ENCODE peak calls at places on chromosomes 16 and 17, in seven cellular contexts. One of them, this sample, is unnamed. For H3K4me1, the result is how much of the 10 kb centered on the place peaks cover.

GRCh38 chr16:88133507-88133843 is 182.2 kb downstream of the BANP start:
- DNase-seq in lower lobe of right lung: no peak
- DNase-seq in body of pancreas: no peak
- DNase-seq in A549: no peak
- DNase-seq in tibial nerve: no peak
- DNase-seq in neural progenitor cell: no peak
- DNase-seq in spleen: no peak
- DNase-seq in this sample: no peak

GRCh38 chr16:2713985-2714774 is 5.8 kb downstream of the PRSS27 start:
- DNase-seq in spleen: peak
- DNase-seq in lower lobe of right lung: no peak
- DNase-seq in A549: no peak
- DNase-seq in tibial nerve: no peak
- DNase-seq in neural progenitor cell: no peak
- DNase-seq in body of pancreas: no peak
- DNase-seq in this sample: no peak

GRCh38 chr16:68284847-68285246 is 20.5 kb downstream of the SLC7A6 start:
- DNase-seq in body of pancreas: no peak
- DNase-seq in A549: no peak
- DNase-seq in lower lobe of right lung: no peak
- DNase-seq in spleen: peak
- DNase-seq in tibial nerve: no peak
- DNase-seq in neural progenitor cell: no peak
- DNase-seq in this sample: peak

GRCh38 chr16:69106491-69107291 is 1.2 kb downstream of the HAS3 start:
- DNase-seq in spleen: peak
- DNase-seq in neural progenitor cell: peak
- DNase-seq in tibial nerve: no peak
- DNase-seq in body of pancreas: no peak
- DNase-seq in A549: peak
- DNase-seq in lower lobe of right lung: no peak
- DNase-seq in this sample: no peak

GRCh38 chr16:27625050-27625697 is 75.2 kb downstream of the KATNIP start:
- DNase-seq in lower lobe of right lung: no peak
- DNase-seq in neural progenitor cell: no peak
- DNase-seq in tibial nerve: no peak
- DNase-seq in spleen: no peak
- DNase-seq in body of pancreas: no peak
- DNase-seq in A549: no peak
- DNase-seq in this sample: no peak

GRCh38 chr16:55447231-55447630 is 31.8 kb upstream of the MMP2 start:
- DNase-seq in body of pancreas: no peak
- DNase-seq in neural progenitor cell: no peak
- DNase-seq in tibial nerve: no peak
- DNase-seq in A549: no peak
- DNase-seq in lower lobe of right lung: no peak
- DNase-seq in spleen: no peak
- DNase-seq in this sample: no peak

GRCh38 chr16:83713597-83713996 is 94.2 kb upstream of the HSBP1 start:
- DNase-seq in A549: peak
- DNase-seq in neural progenitor cell: no peak
- DNase-seq in tibial nerve: no peak
- DNase-seq in lower lobe of right lung: peak
- DNase-seq in body of pancreas: no peak
- DNase-seq in spleen: no peak
- DNase-seq in this sample: no peak

GRCh38 chr16:50555269-50555875 is 7.2 kb downstream of the NKD1 start:
- DNase-seq in lower lobe of right lung: no peak
- DNase-seq in spleen: no peak
- DNase-seq in A549: no peak
- DNase-seq in neural progenitor cell: no peak
- DNase-seq in body of pancreas: no peak
- DNase-seq in tibial nerve: no peak
- DNase-seq in this sample: no peak

GRCh38 chr16:77273815-77274214 is 74.6 kb downstream of the SYCE1L start:
- DNase-seq in tibial nerve: no peak
- DNase-seq in neural progenitor cell: no peak
- DNase-seq in A549: no peak
- DNase-seq in body of pancreas: no peak
- DNase-seq in lower lobe of right lung: no peak
- DNase-seq in spleen: no peak
- DNase-seq in this sample: no peak

GRCh38 chr17:45768000-45768399 is 16.1 kb upstream of the CRHR1 start:
- DNase-seq in neural progenitor cell: peak
- DNase-seq in lower lobe of right lung: no peak
- DNase-seq in body of pancreas: no peak
- DNase-seq in spleen: no peak
- DNase-seq in A549: no peak
- DNase-seq in tibial nerve: no peak
- DNase-seq in this sample: no peak

GRCh38 chr16:55735120-55735781 is 79.5 kb downstream of the SLC6A2 start:
- DNase-seq in tibial nerve: no peak
- DNase-seq in A549: no peak
- DNase-seq in neural progenitor cell: no peak
- DNase-seq in lower lobe of right lung: no peak
- DNase-seq in spleen: no peak
- DNase-seq in body of pancreas: no peak
- DNase-seq in this sample: no peak

GRCh38 chr17:30323895-30324319 is 9.9 kb downstream of the TMIGD1 start:
- DNase-seq in lower lobe of right lung: no peak
- DNase-seq in neural progenitor cell: no peak
- DNase-seq in tibial nerve: peak
- DNase-seq in spleen: no peak
- DNase-seq in body of pancreas: peak
- DNase-seq in A549: no peak
- DNase-seq in this sample: peak

GRCh38 chr17:57561072-57561861 is 183.8 kb downstream of the CCDC182 start:
- DNase-seq in body of pancreas: no peak
- DNase-seq in A549: no peak
- DNase-seq in tibial nerve: no peak
- DNase-seq in spleen: no peak
- DNase-seq in neural progenitor cell: no peak
- DNase-seq in lower lobe of right lung: no peak
- DNase-seq in this sample: no peak

GRCh38 chr16:82167670-82168069 is 2.4 kb downstream of the MPHOSPH6 start:
- DNase-seq in body of pancreas: no peak
- DNase-seq in tibial nerve: no peak
- DNase-seq in A549: no peak
- DNase-seq in neural progenitor cell: no peak
- DNase-seq in spleen: peak
- DNase-seq in lower lobe of right lung: no peak
- DNase-seq in this sample: no peak

GRCh38 chr17:17433260-17433659 is 43.5 kb upstream of the MED9 start:
- DNase-seq in tibial nerve: no peak
- DNase-seq in lower lobe of right lung: peak
- DNase-seq in spleen: no peak
- DNase-seq in neural progenitor cell: no peak
- DNase-seq in body of pancreas: no peak
- DNase-seq in A549: no peak
- DNase-seq in this sample: no peak

GRCh38 chr17:17437461-17437860 is 39.3 kb upstream of the MED9 start:
- DNase-seq in body of pancreas: no peak
- DNase-seq in A549: no peak
- DNase-seq in spleen: no peak
- DNase-seq in tibial nerve: no peak
- DNase-seq in neural progenitor cell: no peak
- DNase-seq in lower lobe of right lung: no peak
- DNase-seq in this sample: no peak

GRCh38 chr17:17434477-17434876 is 42.3 kb upstream of the MED9 start:
- DNase-seq in tibial nerve: no peak
- DNase-seq in lower lobe of right lung: no peak
- DNase-seq in neural progenitor cell: no peak
- DNase-seq in body of pancreas: no peak
- DNase-seq in A549: no peak
- DNase-seq in spleen: no peak
- DNase-seq in this sample: no peak

GRCh38 chr17:17437893-17438292 is 38.9 kb upstream of the MED9 start:
- DNase-seq in body of pancreas: no peak
- DNase-seq in spleen: no peak
- DNase-seq in neural progenitor cell: no peak
- DNase-seq in lower lobe of right lung: no peak
- DNase-seq in tibial nerve: no peak
- DNase-seq in A549: no peak
- DNase-seq in this sample: no peak

GRCh38 chr17:17435323-17435722 is 41.5 kb upstream of the MED9 start:
- DNase-seq in A549: peak
- DNase-seq in tibial nerve: no peak
- DNase-seq in spleen: no peak
- DNase-seq in neural progenitor cell: no peak
- DNase-seq in body of pancreas: no peak
- DNase-seq in lower lobe of right lung: peak
- DNase-seq in this sample: no peak
- TF ChIP-seq CTCF in A549: no peak
- TF ChIP-seq CTCF in tibial nerve: no peak
- TF ChIP-seq CTCF in spleen: no peak
- TF ChIP-seq CTCF in neural progenitor cell: no peak
- TF ChIP-seq CTCF in body of pancreas: no peak
- TF ChIP-seq CTCF in lower lobe of right lung: no peak
- TF ChIP-seq CTCF in this sample: no peak

GRCh38 chr17:10092595-10092994 is 105.8 kb downstream of the GAS7 start:
- DNase-seq in tibial nerve: no peak
- DNase-seq in body of pancreas: no peak
- DNase-seq in neural progenitor cell: no peak
- DNase-seq in spleen: no peak
- DNase-seq in A549: no peak
- DNase-seq in lower lobe of right lung: no peak
- DNase-seq in this sample: no peak
- H3K4me1 ChIP-seq in tibial nerve: under half
- H3K4me1 ChIP-seq in body of pancreas: under half
- H3K4me1 ChIP-seq in neural progenitor cell: under half
- H3K4me1 ChIP-seq in spleen: under half
- H3K4me1 ChIP-seq in A549: under half
- H3K4me1 ChIP-seq in lower lobe of right lung: under half
- H3K4me1 ChIP-seq in this sample: under half

DNA sequence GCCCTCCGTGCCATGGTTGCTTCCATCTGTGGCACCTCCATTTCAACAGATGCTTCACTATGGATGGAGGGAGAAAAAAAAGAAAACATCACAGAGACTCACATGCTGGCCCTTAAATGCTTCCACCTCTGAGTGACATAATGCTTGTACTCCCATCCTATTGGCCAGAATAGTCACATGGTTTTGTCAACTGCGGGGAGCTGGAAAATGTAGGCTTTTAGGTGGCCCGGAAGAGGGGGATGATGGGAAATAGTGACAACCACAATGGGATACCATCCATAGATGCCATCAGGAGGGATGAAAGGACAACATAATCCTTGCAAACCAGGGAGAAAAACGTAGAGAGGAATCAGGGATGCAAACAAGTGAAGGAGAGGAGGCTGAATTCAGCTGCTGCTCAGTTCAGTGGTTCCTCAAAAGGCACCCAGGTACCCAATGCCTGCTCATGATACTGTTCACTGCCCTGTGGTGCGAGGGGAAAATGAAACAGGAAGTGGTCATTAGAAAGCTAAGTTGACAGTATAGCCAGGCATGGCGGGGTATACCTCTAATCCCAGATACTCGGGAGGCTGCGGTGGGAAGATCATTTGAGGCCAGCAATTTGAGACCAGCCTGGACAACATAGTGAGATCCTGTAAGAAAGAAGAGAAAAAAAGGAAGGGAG is 13.4 kb upstream of the ERCC4 start:
- DNase-seq in A549: no peak
- DNase-seq in tibial nerve: no peak
- DNase-seq in neural progenitor cell: no peak
- DNase-seq in lower lobe of right lung: no peak
- DNase-seq in body of pancreas: no peak
- DNase-seq in spleen: no peak
- DNase-seq in this sample: no peak
- H3K27ac ChIP-seq in A549: no peak
- H3K27ac ChIP-seq in tibial nerve: no peak
- H3K27ac ChIP-seq in neural progenitor cell: no peak
- H3K27ac ChIP-seq in lower lobe of right lung: no peak
- H3K27ac ChIP-seq in body of pancreas: no peak
- H3K27ac ChIP-seq in spleen: no peak
- H3K27ac ChIP-seq in this sample: no peak

DNA sequence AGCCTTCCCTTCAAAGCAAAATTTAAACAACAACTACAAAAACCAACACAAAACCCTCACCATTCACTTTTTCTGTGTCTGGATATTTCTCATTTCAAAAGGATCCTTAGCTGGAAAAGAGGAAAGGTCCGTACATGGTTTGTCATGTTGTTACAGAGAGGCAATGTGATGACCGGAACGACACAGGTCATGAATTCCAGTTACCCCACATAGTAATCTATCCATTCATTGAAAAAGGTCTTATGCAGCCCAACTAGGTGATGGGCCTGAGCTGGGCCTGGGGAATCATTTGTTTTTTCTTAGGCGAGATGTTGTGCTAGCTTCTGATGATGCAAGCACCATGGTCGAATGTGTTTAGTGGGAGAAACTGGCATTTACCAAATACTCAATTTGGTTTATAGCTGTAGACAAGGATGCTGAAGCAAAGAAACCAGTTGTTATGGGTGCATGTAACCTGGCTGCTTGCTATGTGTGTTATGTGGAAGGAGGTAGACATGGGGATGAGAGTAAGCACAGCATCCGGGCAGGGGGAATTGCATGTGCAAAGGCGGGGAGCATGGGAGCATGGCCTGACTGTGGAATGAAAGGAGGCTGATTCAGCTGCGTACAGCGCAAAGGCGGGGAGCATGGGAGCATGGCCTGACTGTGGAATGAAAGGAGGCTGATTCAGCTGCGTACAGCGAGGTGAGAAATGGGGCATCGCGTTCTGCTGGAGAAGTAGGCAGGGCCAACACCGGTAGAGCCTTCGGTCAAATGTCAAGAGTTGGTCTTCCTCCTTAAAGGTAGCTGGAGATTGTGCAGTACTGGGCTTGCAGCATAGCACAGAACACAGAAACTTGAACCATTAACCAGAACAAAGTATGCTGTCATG is 269.7 kb upstream of the MAF start:
- DNase-seq in neural progenitor cell: no peak
- DNase-seq in body of pancreas: no peak
- DNase-seq in A549: no peak
- DNase-seq in spleen: no peak
- DNase-seq in tibial nerve: no peak
- DNase-seq in lower lobe of right lung: no peak
- DNase-seq in this sample: no peak
- TF ChIP-seq CTCF in neural progenitor cell: no peak
- TF ChIP-seq CTCF in body of pancreas: no peak
- TF ChIP-seq CTCF in A549: no peak
- TF ChIP-seq CTCF in spleen: no peak
- TF ChIP-seq CTCF in tibial nerve: no peak
- TF ChIP-seq CTCF in lower lobe of right lung: no peak
- TF ChIP-seq CTCF in this sample: no peak

DNA sequence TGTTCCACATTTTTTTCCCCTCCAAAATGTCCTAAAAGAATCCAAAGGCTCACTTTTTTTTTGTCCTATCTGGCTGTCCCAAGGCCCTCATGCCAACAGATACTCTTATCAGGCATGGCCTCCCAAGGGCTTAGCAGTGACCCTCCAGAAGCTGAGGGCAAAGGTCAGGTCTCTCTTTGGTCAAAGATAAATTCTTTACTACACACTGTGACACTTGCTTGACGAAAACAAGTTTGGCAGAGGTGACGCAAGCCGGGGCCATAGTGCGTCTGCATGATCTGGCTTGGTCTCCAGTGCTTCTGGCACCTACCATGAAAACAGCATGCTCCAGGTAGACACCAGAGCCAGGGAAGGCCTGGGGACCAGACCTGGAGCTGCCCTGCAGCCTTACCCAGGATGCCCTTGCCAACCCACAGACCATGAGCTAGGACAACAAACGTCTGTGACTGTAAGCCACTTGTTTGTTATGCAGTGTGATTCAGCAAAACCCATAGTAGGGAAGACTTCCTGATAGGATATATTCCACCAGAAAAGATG is 48.5 kb upstream of the IRF8 start:
- DNase-seq in neural progenitor cell: no peak
- DNase-seq in spleen: no peak
- DNase-seq in body of pancreas: no peak
- DNase-seq in A549: no peak
- DNase-seq in tibial nerve: no peak
- DNase-seq in lower lobe of right lung: no peak
- DNase-seq in this sample: no peak
- H3K4me1 ChIP-seq in neural progenitor cell: under half
- H3K4me1 ChIP-seq in spleen: under half
- H3K4me1 ChIP-seq in body of pancreas: under half
- H3K4me1 ChIP-seq in A549: under half
- H3K4me1 ChIP-seq in tibial nerve: under half
- H3K4me1 ChIP-seq in lower lobe of right lung: under half
- H3K4me1 ChIP-seq in this sample: under half

This sample was measured in CD8-positive, alpha-beta T cell.